ENCODE peak calls at places on chromosome 18, in nine cellular contexts. M is fibroblast of pulmonary artery, C is glutamatergic neuron, U is heart right ventricle, R is retinal pigment epithelial cell, O is endodermal cell, N is Calu3, K is foreskin fibroblast, Q is GM20000. Y is an unnamed sample.
A peak's percentile ranks its signal among the peaks of the same experiment; 100 is the strongest.

GRCh38 chr18:48402953-48403352 is 6.2 kb downstream of the ZBTB7C start:
- DNase-seq in M (no peak), C (no peak), U (no peak), R (no peak), O (no peak), N (no peak), K (peak; percentile 20), Q (no peak), Y (no peak)

GRCh38 chr18:79944126-79944731 is 7.2 kb downstream of the SLC66A2 start:
- DNase-seq in M (peak; percentile 66), C (no peak), U (no peak), R (no peak), O (peak; percentile 52), N (no peak), K (peak; percentile 26), Q (peak; percentile 44), Y (no peak)

GRCh38 chr18:76435321-76435989 is 59.6 kb downstream of the ZNF516 start:
- DNase-seq in M (no peak), C (no peak), U (no peak), R (no peak), O (peak; percentile 57), N (no peak), K (no peak), Q (no peak), Y (no peak)

GRCh38 chr18:13364721-13365205 is 146.2 kb downstream of the LDLRAD4 start:
- DNase-seq in M (no peak), C (no peak), U (no peak), R (no peak), O (peak; percentile 45), N (no peak), K (no peak), Q (no peak), Y (no peak)

GRCh38 chr18:12076424-12077140 is 17.1 kb upstream of the ANKRD62 start:
- DNase-seq in M (peak; percentile 29), C (peak; percentile 68), U (no peak), R (no peak), O (peak; percentile 80), N (peak; percentile 29), K (peak; percentile 62), Q (peak; percentile 75), Y (peak; percentile 41)

GRCh38 chr18:79643049-79643765 is 36.4 kb upstream of the CTDP1 start:
- DNase-seq in M (no peak), C (no peak), U (no peak), R (no peak), O (peak; percentile 46), N (no peak), K (no peak), Q (peak; percentile 63), Y (no peak)

GRCh38 chr18:68608861-68609465 is 105.9 kb downstream of the TMX3 start:
- DNase-seq in M (no peak), C (no peak), U (no peak), R (no peak), O (no peak), N (no peak), K (no peak), Q (no peak), Y (no peak)

GRCh38 chr18:12295389-12296086 is 12.5 kb upstream of the TUBB6 start:
- DNase-seq in M (no peak), C (no peak), U (no peak), R (no peak), O (no peak), N (no peak), K (peak; percentile 79), Q (no peak), Y (no peak)

GRCh38 chr18:25875574-25875973 is 214.8 kb downstream of the SS18 start:
- DNase-seq in M (no peak), C (no peak), U (no peak), R (no peak), O (no peak), N (no peak), K (peak; percentile 14), Q (no peak), Y (no peak)

GRCh38 chr18:57113783-57114465 is 33.0 kb upstream of the BOD1L2 start:
- DNase-seq in M (no peak), C (no peak), U (no peak), R (no peak), O (no peak), N (no peak), K (no peak), Q (no peak), Y (no peak)

GRCh38 chr18:57121542-57122112 is 25.3 kb upstream of the BOD1L2 start:
- DNase-seq in M (no peak), C (peak; percentile 81), U (no peak), R (no peak), O (peak; percentile 81), N (no peak), K (no peak), Q (no peak), Y (peak; percentile 54)

DNA sequence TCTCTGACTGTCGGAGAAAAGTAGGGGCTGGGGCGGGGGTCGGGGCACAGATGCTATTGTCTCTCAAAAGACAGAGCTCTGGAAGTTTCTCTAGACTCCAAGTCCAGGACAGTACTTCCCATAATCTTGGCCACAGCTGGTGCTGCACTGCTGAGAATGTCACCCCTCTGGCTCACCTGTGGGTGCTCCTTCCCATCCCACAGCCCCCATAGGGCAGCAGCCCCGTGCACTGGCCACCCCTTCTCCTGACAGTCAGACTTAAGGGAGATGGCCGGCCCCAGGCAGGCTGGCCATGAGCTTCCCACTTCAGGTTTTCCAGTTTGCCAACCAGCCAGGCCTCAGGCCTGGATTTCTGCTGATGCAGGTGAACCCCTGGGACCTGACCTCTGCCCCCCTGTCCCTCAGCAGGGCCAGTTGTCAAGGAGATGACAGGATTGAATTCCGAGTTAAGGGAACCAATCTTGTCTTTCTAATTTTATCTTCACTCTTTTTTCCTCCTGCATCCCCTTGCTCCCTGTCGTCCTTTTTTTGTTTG is 30.2 kb upstream of the BOD1L2 start:
- DNase-seq in M (no peak), C (peak; percentile 80), U (no peak), R (no peak), O (no peak), N (no peak), K (no peak), Q (no peak), Y (no peak)
- TF ChIP-seq CTCF in M (no peak), C (no peak), U (no peak), R (no peak), O (no peak), N (no peak), K (no peak), Q (no peak), Y (no peak)

GRCh38 chr18:27685807-27686412 is 491.0 kb downstream of the CDH2 start:
- DNase-seq in M (peak; percentile 73), C (peak; percentile 56), U (no peak), R (no peak), O (peak; percentile 66), N (peak; percentile 48), K (peak; percentile 61), Q (peak; percentile 17), Y (peak; percentile 48)
- TF ChIP-seq CTCF in M (peak; percentile 95), C (peak; percentile 95), U (peak; percentile 63), R (peak; percentile 88), O (peak; percentile 93), N (peak; percentile 70), K (peak; percentile 84), Q (peak; percentile 42), Y (peak; percentile 95)

GRCh38 chr18:54387631-54388030 is 29.9 kb downstream of the C18orf54 start:
- DNase-seq in M (no peak), C (no peak), U (no peak), R (no peak), O (no peak), N (no peak), K (peak; percentile 5), Q (no peak), Y (no peak)

GRCh38 chr18:54386043-54386442 is 28.3 kb downstream of the C18orf54 start:
- DNase-seq in M (no peak), C (no peak), U (no peak), R (no peak), O (no peak), N (no peak), K (peak; percentile 6), Q (no peak), Y (no peak)

GRCh38 chr18:54389143-54389505 is 31.4 kb downstream of the C18orf54 start:
- DNase-seq in M (no peak), C (no peak), U (no peak), R (no peak), O (no peak), N (no peak), K (peak; percentile 31), Q (no peak), Y (no peak)

GRCh38 chr18:54390838-54391237 is 33.1 kb downstream of the C18orf54 start:
- DNase-seq in M (no peak), C (no peak), U (no peak), R (no peak), O (no peak), N (no peak), K (no peak), Q (no peak), Y (no peak)

DNA sequence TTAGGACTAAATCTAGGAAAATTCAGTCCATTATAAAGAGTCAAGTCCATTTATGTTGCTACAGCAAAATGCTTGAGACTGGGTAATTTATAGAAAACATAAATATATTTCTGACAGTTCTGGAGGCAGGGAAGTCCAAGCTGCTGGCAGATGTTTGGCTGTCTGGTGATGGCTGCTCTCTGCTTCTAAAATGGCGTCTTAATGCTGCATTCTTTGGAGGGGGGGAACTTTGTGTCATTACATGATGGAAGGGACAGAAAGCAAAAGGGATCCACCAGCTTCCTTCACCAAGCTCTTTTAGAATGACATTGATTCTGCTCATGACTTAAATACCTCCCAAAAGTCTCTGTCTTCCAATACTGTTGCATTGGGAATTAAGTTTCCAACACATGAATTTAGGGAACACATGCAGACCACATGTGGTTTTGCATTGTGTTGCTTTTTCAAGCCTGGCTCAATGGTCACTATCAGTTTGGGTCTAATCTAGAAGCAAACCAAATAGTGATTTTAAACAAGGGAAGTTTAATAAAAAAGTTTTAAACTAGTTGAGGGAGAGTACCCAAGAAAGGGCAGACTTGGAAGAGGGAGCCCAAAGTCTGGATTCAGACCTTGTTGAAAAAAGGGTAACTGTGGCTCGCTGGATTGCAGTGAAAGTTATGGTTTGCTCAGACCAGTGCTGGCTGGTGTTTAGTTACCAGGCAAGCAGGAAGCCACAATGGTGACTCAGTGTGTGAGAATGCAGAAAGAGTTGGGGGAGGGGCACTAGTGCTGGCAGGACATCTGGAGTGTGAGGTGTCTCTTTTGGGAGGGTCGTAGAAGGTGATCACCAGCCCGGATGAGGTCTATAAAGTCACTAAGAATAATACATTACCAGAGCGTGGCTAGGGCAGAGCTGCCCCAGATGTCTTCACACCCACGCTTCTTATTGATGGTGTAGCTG is 30.8 kb downstream of the C18orf54 start:
- DNase-seq in M (peak; percentile 84), C (no peak), U (no peak), R (peak; percentile 45), O (peak; percentile 94), N (peak; percentile 84), K (peak; percentile 88), Q (peak; percentile 18), Y (no peak)
- TF ChIP-seq CTCF in M (no peak), C (no peak), U (no peak), R (no peak), O (no peak), N (no peak), K (no peak), Q (no peak), Y (no peak)

DNA sequence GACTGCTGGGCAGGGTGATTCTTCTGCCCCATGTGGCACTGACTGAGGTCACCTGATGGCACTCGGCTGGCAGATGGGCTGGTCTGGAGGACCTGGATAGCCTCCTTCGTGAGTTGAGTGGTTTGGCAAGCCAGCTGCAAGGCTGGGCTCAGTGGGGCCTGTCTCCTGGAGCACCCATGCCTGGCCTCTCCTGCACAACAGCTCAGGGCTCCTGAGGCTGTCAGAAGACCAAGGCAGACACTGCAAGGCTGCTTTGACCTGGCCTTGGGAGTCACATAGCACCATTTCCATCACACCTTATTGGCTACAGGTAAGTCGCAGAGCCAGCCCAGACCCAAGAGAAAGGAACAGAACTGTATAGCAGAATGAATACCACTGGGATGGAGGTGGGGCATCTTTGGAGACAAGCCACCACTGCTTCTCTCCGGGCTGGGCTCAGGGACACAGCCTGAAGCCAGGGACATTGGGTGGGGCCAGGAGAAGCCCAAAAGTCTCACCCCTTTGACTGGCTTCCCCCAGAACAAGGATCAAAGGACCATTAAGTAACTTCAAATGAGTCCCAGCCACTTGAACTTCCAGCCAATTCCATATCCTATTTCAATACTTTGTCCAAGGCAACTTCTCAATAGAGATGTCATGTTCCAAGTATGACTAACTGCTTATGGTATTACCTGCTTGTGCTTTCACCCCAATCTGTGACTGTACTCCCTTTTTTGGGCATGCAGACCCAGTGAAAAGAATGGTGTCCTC is 156.3 kb downstream of the CABLES1 start:
- DNase-seq in M (peak; percentile 80), C (no peak), U (no peak), R (no peak), O (peak; percentile 51), N (no peak), K (peak; percentile 75), Q (no peak), Y (no peak)
- TF ChIP-seq CTCF in M (no peak), C (no peak), U (no peak), R (no peak), O (no peak), N (no peak), K (no peak), Q (no peak), Y (no peak)

Y was measured in endothelial cell.